ENCODE peak calls at places on chromosomes 2 and 18, in six cellular contexts. Y is adipocyte, C is cardiac fibroblast, D is prostate gland, R is astrocyte of the spinal cord, I is foreskin fibroblast. W is an unnamed sample.
A peak's percentile ranks its signal among the peaks of the same experiment; 100 is the strongest.

GRCh38 chr2:200703132-200703925 is 108.4 kb upstream of the BZW1 start:
- DNase-seq in Y (peak; percentile 94), C (peak; percentile 91), D (peak; percentile 64), R (peak; percentile 85), I (peak; percentile 83), W (peak; percentile 44)

GRCh38 chr2:97354576-97354975 is 235.1 kb downstream of the ANKRD36B start:
- DNase-seq in Y (no peak), C (no peak), D (no peak), R (no peak), I (no peak), W (no peak)

GRCh38 chr2:174577967-174578589 is 19.5 kb downstream of the WIPF1 start:
- DNase-seq in Y (peak; percentile 86), C (peak; percentile 77), D (no peak), R (peak; percentile 61), I (peak; percentile 82), W (no peak)

GRCh38 chr2:203804766-203805484 is 62.6 kb upstream of the CTLA4 start:
- DNase-seq in Y (peak; percentile 19), C (peak; percentile 74), D (no peak), R (peak; percentile 35), I (peak; percentile 48), W (no peak)

GRCh38 chr18:36761186-36761698 is 67.6 kb downstream of the TPGS2 start:
- DNase-seq in Y (no peak), C (no peak), D (no peak), R (no peak), I (no peak), W (no peak)

GRCh38 chr2:32865399-32866068 is 81.2 kb upstream of the LTBP1 start:
- DNase-seq in Y (peak; percentile 79), C (peak; percentile 66), D (no peak), R (peak; percentile 88), I (peak; percentile 97), W (no peak)

GRCh38 chr2:128710242-128710641 is 391.6 kb upstream of the HS6ST1 start:
- DNase-seq in Y (no peak), C (no peak), D (no peak), R (no peak), I (no peak), W (no peak)

GRCh38 chr2:2656046-2656715 is 325.1 kb upstream of the MYT1L start:
- DNase-seq in Y (no peak), C (no peak), D (no peak), R (no peak), I (no peak), W (no peak)

GRCh38 chr2:163734401-163734800 is 1.4 kb downstream of the FIGN start:
- DNase-seq in Y (no peak), C (no peak), D (no peak), R (no peak), I (no peak), W (no peak)

GRCh38 chr2:148887349-148888002 is 12.4 kb downstream of the KIF5C start:
- DNase-seq in Y (no peak), C (no peak), D (no peak), R (no peak), I (peak; percentile 31), W (no peak)

GRCh38 chr2:135638825-135639224 is 102.8 kb upstream of the UBXN4 start:
- DNase-seq in Y (no peak), C (no peak), D (no peak), R (no peak), I (no peak), W (no peak)

GRCh38 chr2:65070856-65071255 is 14.6 kb downstream of the CEP68 start:
- DNase-seq in Y (no peak), C (no peak), D (no peak), R (no peak), I (no peak), W (no peak)

GRCh38 chr2:10254373-10255188 is 48.1 kb upstream of the HPCAL1 start:
- DNase-seq in Y (no peak), C (no peak), D (no peak), R (peak; percentile 28), I (no peak), W (no peak)

GRCh38 chr18:9113468-9114149 is 11.1 kb downstream of the NDUFV2 start:
- DNase-seq in Y (no peak), C (no peak), D (no peak), R (no peak), I (no peak), W (no peak)

GRCh38 chr18:11887305-11888262 is 20.5 kb downstream of the MPPE1 start:
- DNase-seq in Y (no peak), C (no peak), D (no peak), R (no peak), I (no peak), W (no peak)

GRCh38 chr2:9205963-9206948 is at the start of gene ASAP2:
- DNase-seq in Y (peak; percentile 91), C (peak; percentile 84), D (peak; percentile 45), R (peak; percentile 59), I (peak; percentile 90), W (peak; percentile 66)

GRCh38 chr2:20578266-20578894 is 72.5 kb downstream of the HS1BP3 start:
- DNase-seq in Y (no peak), C (no peak), D (no peak), R (no peak), I (no peak), W (no peak)

GRCh38 chr2:185610301-185610700 is 128.3 kb upstream of the FSIP2 start:
- DNase-seq in Y (peak; percentile 34), C (no peak), D (no peak), R (no peak), I (no peak), W (no peak)

GRCh38 chr2:176830362-176830761 is 382.2 kb upstream of the HNRNPA3 start:
- DNase-seq in Y (no peak), C (no peak), D (no peak), R (no peak), I (no peak), W (no peak)

GRCh38 chr2:134438371-134438770 is 184.5 kb downstream of the MGAT5 start:
- DNase-seq in Y (no peak), C (no peak), D (no peak), R (no peak), I (no peak), W (no peak)

GRCh38 chr2:108534577-108535379 is 508 bp downstream of the LIMS1 start:
- DNase-seq in Y (peak; percentile 68), C (no peak), D (peak; percentile 22), R (peak; percentile 55), I (peak; percentile 59), W (peak; percentile 44)

GRCh38 chr2:104599802-104600510 is 254.0 kb upstream of the POU3F3 start:
- DNase-seq in Y (peak; percentile 8), C (peak; percentile 23), D (no peak), R (peak; percentile 85), I (peak; percentile 14), W (no peak)

GRCh38 chr2:168454737-168455691 is 1.1 kb upstream of the CERS6 start:
- DNase-seq in Y (no peak), C (no peak), D (no peak), R (no peak), I (no peak), W (no peak)

GRCh38 chr2:168456526-168457176 is 579 bp downstream of the CERS6 start:
- DNase-seq in Y (peak; percentile 73), C (peak; percentile 27), D (peak; percentile 47), R (peak; percentile 29), I (peak; percentile 68), W (peak; percentile 59)

GRCh38 chr2:168455692-168456525 is at the start of gene CERS6:
- DNase-seq in Y (peak; percentile 99), C (peak; percentile 97), D (peak; percentile 97), R (peak; percentile 95), I (peak; percentile 99), W (peak; percentile 98)

GRCh38 chr2:168459256-168459655 is 3.2 kb downstream of the CERS6 start:
- DNase-seq in Y (no peak), C (no peak), D (no peak), R (no peak), I (no peak), W (no peak)

GRCh38 chr2:168457177-168457905 is 1.3 kb downstream of the CERS6 start:
- DNase-seq in Y (peak; percentile 39), C (peak; percentile 7), D (no peak), R (peak; percentile 14), I (peak; percentile 28), W (no peak)
- H3K4me3 ChIP-seq in Y (peak overlapping the region; percentile 85), C (peak overlapping the region; percentile 90), D (peak overlapping the region; percentile 92), R (peak overlapping the region; percentile 90), I (peak overlapping the region; percentile 97), W (peak overlapping the region; percentile 37)

GRCh38 chr2:212536385-212537310 is 2.0 kb downstream of the ERBB4 start:
- DNase-seq in Y (peak; percentile 22), C (no peak), D (no peak), R (no peak), I (peak; percentile 16), W (peak; percentile 11)

GRCh38 chr2:212537311-212538155 is 1.1 kb downstream of the ERBB4 start:
- DNase-seq in Y (peak; percentile 45), C (peak; percentile 29), D (peak; percentile 47), R (no peak), I (peak; percentile 26), W (peak; percentile 45)

GRCh38 chr2:212538156-212539144 is at the start of gene ERBB4:
- DNase-seq in Y (peak; percentile 51), C (no peak), D (peak; percentile 11), R (no peak), I (peak; percentile 22), W (peak; percentile 31)

GRCh38 chr2:212540356-212540755 is 1.8 kb upstream of the ERBB4 start:
- DNase-seq in Y (no peak), C (no peak), D (no peak), R (no peak), I (no peak), W (no peak)

GRCh38 chr2:212539145-212539880 is 711 bp upstream of the ERBB4 start:
- DNase-seq in Y (peak; percentile 71), C (peak; percentile 18), D (peak; percentile 73), R (no peak), I (peak; percentile 31), W (peak; percentile 87)
- H3K4me3 ChIP-seq in Y (peak overlapping the region; percentile 86), C (peak overlapping the region; percentile 57), D (peak overlapping the region; percentile 57), R (peak overlapping the region; percentile 61), I (peak overlapping the region; percentile 65), W (peak overlapping the region; percentile 64)

GRCh38 chr2:191846787-191847620 is at the start of gene CAVIN2:
- DNase-seq in Y (peak; percentile 87), C (peak; percentile 92), D (peak; percentile 48), R (peak; percentile 91), I (peak; percentile 91), W (peak; percentile 35)

GRCh38 chr2:191845876-191846786 is 757 bp downstream of the CAVIN2 start:
- DNase-seq in Y (no peak), C (no peak), D (no peak), R (no peak), I (peak; percentile 12), W (no peak)

GRCh38 chr2:191844706-191845105 is 2.2 kb downstream of the CAVIN2 start:
- DNase-seq in Y (no peak), C (no peak), D (no peak), R (no peak), I (peak; percentile 58), W (no peak)

GRCh38 chr2:191847764-191848163 is 876 bp upstream of the CAVIN2 start:
- DNase-seq in Y (no peak), C (no peak), D (no peak), R (no peak), I (no peak), W (no peak)

GRCh38 chr2:191845248-191845715 is 1.6 kb downstream of the CAVIN2 start:
- DNase-seq in Y (peak; percentile 62), C (peak; percentile 73), D (no peak), R (no peak), I (peak; percentile 80), W (no peak)
- H3K4me3 ChIP-seq in Y (peak overlapping the region; percentile 71), C (peak overlapping the region; percentile 41), D (peak overlapping the region; percentile 26), R (peak overlapping the region; percentile 48), I (peak overlapping the region; percentile 42), W (no peak overlapping the region)

GRCh38 chr2:102103992-102104871 is 38.3 kb upstream of the IL1R1 start:
- DNase-seq in Y (peak; percentile 87), C (peak; percentile 99), D (peak; percentile 69), R (peak; percentile 89), I (peak; percentile 95), W (peak; percentile 58)
- H3K4me3 ChIP-seq in Y (peak overlapping the region; percentile 89), C (peak overlapping the region; percentile 58), D (peak overlapping the region; percentile 26), R (peak overlapping the region; percentile 32), I (peak overlapping the region; percentile 53), W (no peak overlapping the region)

W was measured in body of pancreas.